ENCODE peak calls at places on chromosome 1, in seven cellular contexts. Z, T, D, U, H, V and S are unnamed samples.

GRCh38 chr1:232705815-232706575 is 76.1 kb upstream of the SIPA1L2 start:
- DNase-seq in Z (no peak), T (no peak), D (no peak), U (no peak), H (no peak), V (no peak), S (no peak)

GRCh38 chr1:203702130-203702577 is 62.8 kb upstream of the LAX1 start:
- DNase-seq in Z (peak), T (peak), D (peak), U (peak), H (no peak), V (peak), S (peak)

GRCh38 chr1:2523191-2523890 is 3.1 kb downstream of the PANK4 start:
- DNase-seq in Z (peak), T (no peak), D (no peak), U (peak), H (no peak), V (no peak), S (no peak)

GRCh38 chr1:19308509-19308907 is 3.4 kb downstream of the AKR7A2 start:
- DNase-seq in Z (no peak), T (no peak), D (no peak), U (no peak), H (no peak), V (no peak), S (no peak)

GRCh38 chr1:35505911-35506798 is 51.0 kb downstream of the KIAA0319L start:
- DNase-seq in Z (peak), T (no peak), D (no peak), U (peak), H (peak), V (peak), S (no peak)

GRCh38 chr1:54409156-54410142 is 3.3 kb upstream of the SSBP3 start:
- DNase-seq in Z (no peak), T (no peak), D (no peak), U (peak), H (no peak), V (no peak), S (no peak)

GRCh38 chr1:93614550-93615200 is 67.0 kb downstream of the BCAR3 start:
- DNase-seq in Z (no peak), T (no peak), D (no peak), U (no peak), H (no peak), V (peak), S (no peak)

GRCh38 chr1:198934901-198935301 is 296.1 kb downstream of the PTPRC start:
- DNase-seq in Z (peak), T (no peak), D (no peak), U (peak), H (no peak), V (no peak), S (no peak)

GRCh38 chr1:145859491-145860159 is 744 bp upstream of the PIAS3 start:
- DNase-seq in Z (peak), T (peak), D (peak), U (peak), H (peak), V (peak), S (peak)

GRCh38 chr1:118209648-118210047 is 24.6 kb upstream of the SPAG17 start:
- DNase-seq in Z (no peak), T (no peak), D (no peak), U (no peak), H (no peak), V (no peak), S (no peak)

GRCh38 chr1:51941528-51941927 is 49.0 kb downstream of the RAB3B start:
- DNase-seq in Z (no peak), T (no peak), D (no peak), U (no peak), H (no peak), V (no peak), S (no peak)

GRCh38 chr1:163544441-163544840 is 222.7 kb downstream of the NUF2 start:
- DNase-seq in Z (no peak), T (no peak), D (no peak), U (no peak), H (no peak), V (no peak), S (no peak)

GRCh38 chr1:119330062-119330939 is 38.3 kb upstream of the HAO2 start:
- DNase-seq in Z (no peak), T (no peak), D (no peak), U (no peak), H (no peak), V (no peak), S (no peak)

GRCh38 chr1:204726478-204726877 is 40.9 kb upstream of the LRRN2 start:
- DNase-seq in Z (no peak), T (no peak), D (no peak), U (no peak), H (no peak), V (no peak), S (no peak)

GRCh38 chr1:151326619-151327222 is 495 bp downstream of the PI4KB start:
- DNase-seq in Z (no peak), T (peak), D (peak), U (peak), H (peak), V (no peak), S (no peak)

GRCh38 chr1:145757420-145757819 is 38.1 kb downstream of the CD160 start:
- DNase-seq in Z (no peak), T (no peak), D (no peak), U (no peak), H (no peak), V (no peak), S (no peak)

GRCh38 chr1:8142955-8143629 is 117.0 kb upstream of the ERRFI1 start:
- DNase-seq in Z (no peak), T (no peak), D (no peak), U (no peak), H (no peak), V (no peak), S (no peak)